ENCODE peak calls at places on chromosomes 6 and 20, in five cellular contexts. G is H1, Z is K562, U is IMR-90, Y is HepG2. C is an unnamed sample.
A peak's percentile ranks its signal among the peaks of the same experiment; 100 is the strongest.

GRCh38 chr20:9492067-9492466 is 22.3 kb upstream of the LAMP5 start:
- DNase-seq in G (no peak), Z (no peak), U (peak; percentile 34), Y (no peak), C (no peak)

GRCh38 chr20:19889011-19889953 is 127.9 kb upstream of the NAA20 start:
- DNase-seq in G (no peak), Z (no peak), U (peak; percentile 76), Y (no peak), C (no peak)

GRCh38 chr20:44583179-44583578 is 800 bp downstream of the PKIG start:
- DNase-seq in G (no peak), Z (no peak), U (peak; percentile 37), Y (no peak), C (no peak)

GRCh38 chr6:150153905-150154492 is 11.2 kb downstream of the PPP1R14C start:
- DNase-seq in G (no peak), Z (no peak), U (no peak), Y (no peak), C (no peak)

GRCh38 chr6:156957931-156958547 is 180.9 kb downstream of the ARID1B start:
- DNase-seq in G (no peak), Z (no peak), U (peak; percentile 35), Y (no peak), C (no peak)

GRCh38 chr6:37006793-37007339 is 1.4 kb downstream of the FGD2 start:
- DNase-seq in G (no peak), Z (no peak), U (peak; percentile 31), Y (no peak), C (no peak)

GRCh38 chr6:93048381-93048780 is 371.0 kb downstream of the EPHA7 start:
- DNase-seq in G (no peak), Z (no peak), U (no peak), Y (no peak), C (no peak)

GRCh38 chr20:16691381-16691780 is 38.4 kb upstream of the SNRPB2 start:
- DNase-seq in G (no peak), Z (no peak), U (no peak), Y (no peak), C (no peak)

GRCh38 chr6:153997221-153997620 is 41.8 kb upstream of the OPRM1 start:
- DNase-seq in G (no peak), Z (no peak), U (no peak), Y (no peak), C (no peak)

GRCh38 chr6:87925373-87926060 is 122.1 kb upstream of the SPACA1 start:
- DNase-seq in G (no peak), Z (no peak), U (no peak), Y (no peak), C (no peak)

GRCh38 chr6:87714093-87714809 is 12.2 kb upstream of the AKIRIN2 start:
- DNase-seq in G (peak; percentile 30), Z (no peak), U (peak; percentile 88), Y (no peak), C (peak; percentile 61)

GRCh38 chr20:4656491-4656890 is 65.2 kb upstream of the PRND start:
- DNase-seq in G (no peak), Z (no peak), U (peak; percentile 4), Y (no peak), C (no peak)

GRCh38 chr20:54339093-54339492 is 131.2 kb downstream of the PFDN4 start:
- DNase-seq in G (no peak), Z (no peak), U (no peak), Y (no peak), C (no peak)

GRCh38 chr6:74115674-74116073 is 419.7 kb downstream of the CD109 start:
- DNase-seq in G (no peak), Z (no peak), U (peak; percentile 38), Y (no peak), C (no peak)

GRCh38 chr6:25371037-25371347 is 91.8 kb downstream of the CARMIL1 start:
- DNase-seq in G (no peak), Z (no peak), U (no peak), Y (no peak), C (no peak)

DNA sequence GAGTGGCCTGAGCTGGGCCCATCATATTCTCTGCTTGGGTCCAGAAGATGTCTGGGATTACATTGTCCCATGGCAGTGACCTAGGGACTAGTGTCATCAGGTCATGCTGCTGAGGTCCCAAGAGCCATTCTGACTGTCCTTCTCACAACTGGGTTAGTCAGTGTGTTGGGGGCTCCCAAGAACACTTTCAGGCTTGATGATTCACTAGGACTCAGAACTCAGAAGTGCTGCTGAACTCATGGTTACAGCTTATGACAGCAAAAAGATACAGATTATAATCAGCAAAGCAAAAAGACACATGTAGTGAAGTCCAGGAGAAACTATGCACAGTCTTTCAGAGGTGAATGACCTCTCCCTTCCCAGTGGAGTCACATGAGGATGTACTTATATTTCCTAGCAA is 107.8 kb downstream of the SYNE1 start:
- DNase-seq in G (no peak), Z (no peak), U (peak; percentile 66), Y (no peak), C (no peak)
- TF ChIP-seq MAFK in G (no peak), Z (no peak), U (no peak), Y (no peak), C (no peak)

GRCh38 chr6:165733487-165733791 is 70.4 kb upstream of the PDE10A start:
- DNase-seq in G (no peak), Z (no peak), U (no peak), Y (no peak), C (no peak)

GRCh38 chr6:165742047-165742446 is 79.0 kb upstream of the PDE10A start:
- DNase-seq in G (no peak), Z (no peak), U (no peak), Y (no peak), C (no peak)

GRCh38 chr6:165735065-165735464 is 72.0 kb upstream of the PDE10A start:
- DNase-seq in G (no peak), Z (no peak), U (no peak), Y (no peak), C (no peak)

GRCh38 chr6:165732696-165733486 is 69.8 kb upstream of the PDE10A start:
- DNase-seq in G (no peak), Z (no peak), U (no peak), Y (no peak), C (no peak)

GRCh38 chr6:165737396-165737795 is 74.4 kb upstream of the PDE10A start:
- DNase-seq in G (no peak), Z (no peak), U (no peak), Y (no peak), C (no peak)
- H3K4me2 ChIP-seq in G (no peak overlapping the region), Z (no peak overlapping the region), U (no peak overlapping the region), Y (no peak overlapping the region), C (no peak overlapping the region)

DNA sequence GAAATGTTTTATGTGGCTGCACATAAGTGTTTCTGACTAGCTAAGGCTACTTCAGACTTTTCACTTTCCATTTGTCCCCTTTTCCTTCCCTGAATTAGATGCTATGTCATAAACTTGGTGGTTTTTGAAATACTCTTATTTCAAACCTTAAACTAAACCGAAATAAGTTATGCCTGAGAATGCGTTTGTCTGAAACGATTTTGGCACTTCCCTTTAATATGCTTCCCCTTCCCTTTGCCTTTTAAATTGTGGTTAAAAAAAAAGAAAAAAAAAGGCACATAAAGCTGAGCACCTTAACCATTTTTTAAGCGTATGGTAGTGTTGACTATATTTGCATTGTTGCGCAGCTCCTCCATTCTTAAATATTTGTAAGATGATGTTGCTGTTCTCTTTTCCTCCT is 14.4 kb downstream of the ZNF451 start:
- DNase-seq in G (no peak), Z (no peak), U (no peak), Y (no peak), C (no peak)
- TF ChIP-seq MAFK in G (no peak), Z (no peak), U (no peak), Y (no peak), C (no peak)

DNA sequence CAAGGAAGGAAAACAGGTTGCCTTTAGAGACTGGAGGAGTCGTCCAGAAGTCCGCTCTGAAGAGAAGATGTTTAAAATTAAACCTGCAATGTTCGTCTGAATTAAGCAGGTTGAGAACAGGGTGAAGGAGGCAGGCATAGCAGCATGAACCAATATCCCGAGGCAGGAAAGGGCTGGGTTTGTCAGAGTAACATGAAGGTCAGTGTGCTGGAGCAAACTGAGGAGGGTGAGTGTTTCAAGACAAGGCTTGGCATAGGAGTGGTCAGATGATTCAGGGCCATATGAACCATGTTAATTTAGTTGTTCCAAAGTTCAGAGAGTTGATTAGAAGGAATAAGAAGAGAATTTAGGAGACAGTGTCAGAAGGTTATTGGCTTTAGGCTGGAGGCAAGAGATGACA is 93.3 kb downstream of the UTRN start:
- DNase-seq in G (no peak), Z (no peak), U (peak; percentile 27), Y (no peak), C (no peak)
- H3K4me2 ChIP-seq in G (no peak overlapping the region), Z (no peak overlapping the region), U (no peak overlapping the region), Y (no peak overlapping the region), C (no peak overlapping the region)

GRCh38 chr6:42021847-42022754 is 28.2 kb upstream of the TAF8 start:
- DNase-seq in G (no peak), Z (peak; percentile 1), U (no peak), Y (no peak), C (no peak)
- TF ChIP-seq MAFK in G (no peak), Z (no peak), U (no peak), Y (peak; percentile 71), C (peak; percentile 29)

DNA sequence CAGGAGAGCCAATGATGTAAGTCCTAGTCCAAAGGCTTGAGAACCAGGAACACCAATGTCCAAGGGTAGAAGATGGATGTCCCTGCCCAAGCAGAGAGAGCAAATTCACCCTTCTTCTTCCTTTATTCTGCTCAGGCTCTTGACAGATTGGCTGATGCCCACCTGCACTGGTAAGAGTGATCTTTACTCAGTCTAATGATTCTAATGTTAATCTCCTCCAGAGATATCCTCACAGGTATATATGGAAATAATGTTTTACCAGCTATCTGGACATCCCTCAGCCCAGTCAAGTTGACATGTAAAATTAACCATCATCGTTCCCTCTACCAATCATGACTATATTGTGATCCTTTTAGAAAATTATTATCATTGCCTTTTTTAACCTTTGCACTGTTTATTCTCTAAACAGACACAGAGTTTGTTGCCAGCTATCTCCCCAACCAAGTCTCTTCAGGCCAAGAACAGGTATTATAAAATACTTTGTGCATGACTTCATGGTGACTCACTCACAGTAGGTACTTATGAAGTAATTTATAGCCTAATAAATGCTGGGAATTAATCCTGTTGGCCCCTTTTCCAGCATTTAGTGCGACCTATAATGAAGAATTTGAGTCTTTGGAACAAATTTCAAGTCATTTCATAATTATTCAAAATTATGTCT is 26.2 kb upstream of the TSHZ2 start:
- DNase-seq in G (no peak), Z (no peak), U (no peak), Y (no peak), C (no peak)
- H3K4me2 ChIP-seq in G (no peak overlapping the region), Z (no peak overlapping the region), U (no peak overlapping the region), Y (no peak overlapping the region), C (no peak overlapping the region)

GRCh38 chr6:1389791-1390070 is 355 bp downstream of the FOXF2 start:
- DNase-seq in G (no peak), Z (no peak), U (no peak), Y (no peak), C (no peak)
- TF ChIP-seq MAFK in G (no peak), Z (no peak), U (no peak), Y (no peak), C (no peak)

GRCh38 chr6:139751179-139751578 is 376.7 kb upstream of the CITED2 start:
- DNase-seq in G (no peak), Z (no peak), U (peak; percentile 41), Y (no peak), C (no peak)

GRCh38 chr6:139744891-139745290 is 370.4 kb upstream of the CITED2 start:
- DNase-seq in G (no peak), Z (no peak), U (no peak), Y (no peak), C (no peak)

GRCh38 chr6:139752086-139752485 is 377.6 kb upstream of the CITED2 start:
- DNase-seq in G (no peak), Z (no peak), U (no peak), Y (no peak), C (no peak)

GRCh38 chr6:139747154-139747553 is 372.7 kb upstream of the CITED2 start:
- DNase-seq in G (no peak), Z (no peak), U (no peak), Y (no peak), C (no peak)

GRCh38 chr6:139748353-139749146 is 374.1 kb upstream of the CITED2 start:
- DNase-seq in G (no peak), Z (peak; percentile 15), U (peak; percentile 79), Y (peak; percentile 27), C (no peak)
- H3K4me2 ChIP-seq in G (no peak overlapping the region), Z (peak overlapping the region; percentile 26), U (no peak overlapping the region), Y (no peak overlapping the region), C (peak overlapping the region; percentile 25)

C was measured in A549.